ENCODE peak calls at places on chromosomes 12 and 14, in four cellular contexts. K is H1, H is GM12878, I is K562. S is an unnamed sample. For H3K27me3, the result is how much of the 10 kb centered on the place peaks cover.

GRCh38 chr12:105420659-105421240 is 90.3 kb downstream of the C12orf75 start:
- DNase-seq in I (peak), H (peak), K (peak), S (peak)

GRCh38 chr12:124588689-124589318 is 21.4 kb upstream of the NCOR2 start:
- DNase-seq in H (no peak), I (no peak), K (no peak), S (peak)

GRCh38 chr14:31854508-31855075 is 222.5 kb upstream of the ARHGAP5 start:
- DNase-seq in H (no peak), K (no peak), I (no peak), S (no peak)

GRCh38 chr12:92144631-92145480 is 790 bp downstream of the BTG1 start:
- DNase-seq in I (peak), K (peak), H (no peak), S (peak)

GRCh38 chr12:28966049-28966778 is 182.9 kb upstream of the FAR2 start:
- DNase-seq in I (no peak), K (no peak), H (no peak), S (peak)

GRCh38 chr12:50597200-50598195 is 92.7 kb downstream of the DIP2B start:
- DNase-seq in K (no peak), I (peak), H (peak), S (peak)

GRCh38 chr14:79334272-79334671 is 877.0 kb downstream of the DIO2 start:
- DNase-seq in I (no peak), H (no peak), K (no peak), S (no peak)

GRCh38 chr14:102930138-102930752 is 7.8 kb downstream of the AMN start:
- DNase-seq in I (no peak), H (no peak), K (peak), S (no peak)

GRCh38 chr14:102590667-102591099 is 1.8 kb upstream of the RCOR1 start:
- DNase-seq in K (peak), H (no peak), I (peak), S (peak)

GRCh38 chr14:90828642-90829487 is 12.6 kb upstream of the TTC7B start:
- DNase-seq in H (no peak), K (no peak), I (no peak), S (no peak)

GRCh38 chr14:52949711-52950409 is 990 bp downstream of the FERMT2 start:
- DNase-seq in K (no peak), I (no peak), H (no peak), S (peak)

GRCh38 chr14:52948836-52949235 is 2.0 kb downstream of the FERMT2 start:
- DNase-seq in K (no peak), I (no peak), H (no peak), S (no peak)

GRCh38 chr14:52950410-52950897 is 396 bp downstream of the FERMT2 start:
- DNase-seq in K (peak), H (no peak), I (peak), S (peak)

GRCh38 chr14:52949249-52949648 is 1.6 kb downstream of the FERMT2 start:
- DNase-seq in I (no peak), K (no peak), H (no peak), S (no peak)

DNA sequence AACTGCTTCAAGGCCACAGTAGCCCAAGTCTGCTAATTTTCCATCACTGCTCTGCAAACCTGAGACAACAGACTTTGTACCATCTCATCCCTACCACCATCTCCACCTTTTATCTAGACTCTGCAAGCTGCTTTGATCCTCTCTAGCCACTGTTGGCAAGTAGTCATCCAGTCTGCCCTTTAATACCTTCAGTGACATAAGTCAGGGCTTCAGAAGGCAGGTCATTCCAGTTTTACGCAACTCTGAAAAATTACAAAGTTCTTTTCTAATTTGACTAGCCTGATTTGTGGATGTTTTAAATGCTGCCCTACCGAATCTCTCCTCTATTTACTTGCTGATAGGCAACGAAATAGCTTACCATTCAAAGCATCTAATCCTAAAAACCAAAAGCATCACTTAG is 2.8 kb downstream of the FERMT2 start:
- DNase-seq in I (no peak), H (no peak), K (no peak), S (no peak)
- H3K27me3 ChIP-seq in I (under half), H (under half), K (under half), S (under half)

GRCh38 chr12:107033758-107034739 is 47.1 kb upstream of the MTERF2 start:
- DNase-seq in H (no peak), K (no peak), I (no peak), S (no peak)

GRCh38 chr12:107032266-107032665 is 45.3 kb upstream of the MTERF2 start:
- DNase-seq in I (peak), H (no peak), K (no peak), S (no peak)

DNA sequence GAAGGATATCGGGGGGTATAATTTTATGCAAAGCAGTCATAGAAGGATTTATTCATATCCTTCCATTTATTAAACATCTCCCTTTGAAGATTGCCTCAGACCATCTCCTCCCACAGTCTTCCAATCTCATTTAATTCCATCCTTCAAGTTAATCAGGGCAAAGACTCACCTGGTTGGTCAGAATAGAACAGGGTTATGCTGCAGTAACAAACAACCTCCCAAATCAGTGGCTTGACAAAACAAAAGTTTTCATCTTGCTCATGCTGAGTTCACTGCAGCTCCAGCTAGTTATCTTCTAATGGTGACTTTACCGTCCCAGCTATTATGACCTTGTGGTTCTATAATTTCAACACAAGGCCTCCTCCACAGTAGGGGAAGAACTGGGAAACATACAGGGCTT is 48.8 kb upstream of the MTERF2 start:
- DNase-seq in I (no peak), H (no peak), K (no peak), S (no peak)
- TF ChIP-seq CHD1 in I (no peak), H (no peak), K (no peak), S (no peak)

GRCh38 chr14:98243332-98243731 is 1028.7 kb downstream of the BCL11B start:
- DNase-seq in K (no peak), H (no peak), I (no peak), S (no peak)

GRCh38 chr14:98242903-98243302 is 1029.1 kb downstream of the BCL11B start:
- DNase-seq in I (no peak), H (no peak), K (no peak), S (no peak)

GRCh38 chr14:98237939-98238338 is 1034.1 kb downstream of the BCL11B start:
- DNase-seq in H (no peak), I (no peak), K (no peak), S (no peak)

GRCh38 chr14:98244162-98244948 is 1027.6 kb downstream of the BCL11B start:
- DNase-seq in I (no peak), K (no peak), H (no peak), S (no peak)

DNA sequence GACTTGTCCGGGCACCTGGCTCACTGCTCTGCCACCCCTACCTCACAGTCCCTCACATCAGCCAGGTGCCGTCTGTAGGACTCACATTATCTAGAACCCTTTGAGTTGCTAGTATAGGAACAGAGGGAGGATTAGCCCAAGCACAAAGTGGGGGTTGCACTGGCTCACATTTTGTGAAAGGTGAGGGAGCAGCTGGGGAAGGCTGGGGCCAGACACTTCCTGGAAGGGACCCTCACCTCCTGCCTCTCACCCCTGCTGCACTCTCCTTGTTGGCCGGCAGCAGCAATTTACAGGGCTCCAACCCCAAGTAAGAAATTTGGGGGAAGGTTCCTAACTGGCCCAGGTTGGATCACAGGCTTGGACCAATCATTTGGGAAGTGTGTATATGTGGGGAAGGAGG is 1031.6 kb downstream of the BCL11B start:
- DNase-seq in H (no peak), I (no peak), K (no peak), S (no peak)
- H3K27me3 ChIP-seq in H (under half), I (under half), K (under half), S (under half)

DNA sequence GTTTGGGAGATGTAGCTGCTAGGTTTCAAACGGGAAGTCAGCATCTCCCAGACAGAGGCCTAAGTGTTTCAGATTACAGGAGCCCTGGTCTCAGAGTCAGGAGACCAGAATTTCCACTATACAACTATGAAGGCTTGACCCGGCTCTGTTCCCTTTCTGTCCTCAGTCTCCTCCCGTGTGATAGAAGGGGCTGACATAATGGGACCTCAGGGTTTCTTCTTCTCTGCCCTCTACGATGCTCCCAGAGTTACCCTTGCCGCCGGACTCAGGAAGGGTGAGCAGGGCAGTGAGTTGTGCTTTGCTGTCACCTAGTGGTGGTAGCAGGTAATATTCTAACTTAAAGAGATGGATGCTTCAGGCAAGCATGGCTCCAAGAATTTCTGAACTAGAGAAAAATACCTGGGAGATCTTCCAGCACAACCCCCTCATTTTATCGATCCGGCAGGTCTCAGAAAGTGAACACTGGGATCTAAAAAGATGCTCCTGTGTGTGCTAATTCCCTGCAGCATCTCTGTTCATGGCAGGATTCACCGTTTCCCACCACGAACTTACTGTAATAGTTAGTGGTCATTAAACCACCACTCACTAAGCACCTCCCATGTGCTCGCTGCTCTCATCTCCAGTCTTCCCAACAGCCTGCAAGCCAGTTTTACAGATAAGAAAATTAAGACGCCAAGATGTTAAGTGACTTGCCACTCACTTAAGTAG is 84.4 kb downstream of the VWF start:
- DNase-seq in H (no peak), K (peak), I (peak), S (peak)
- TF ChIP-seq CHD1 in H (no peak), K (no peak), I (no peak), S (no peak)

DNA sequence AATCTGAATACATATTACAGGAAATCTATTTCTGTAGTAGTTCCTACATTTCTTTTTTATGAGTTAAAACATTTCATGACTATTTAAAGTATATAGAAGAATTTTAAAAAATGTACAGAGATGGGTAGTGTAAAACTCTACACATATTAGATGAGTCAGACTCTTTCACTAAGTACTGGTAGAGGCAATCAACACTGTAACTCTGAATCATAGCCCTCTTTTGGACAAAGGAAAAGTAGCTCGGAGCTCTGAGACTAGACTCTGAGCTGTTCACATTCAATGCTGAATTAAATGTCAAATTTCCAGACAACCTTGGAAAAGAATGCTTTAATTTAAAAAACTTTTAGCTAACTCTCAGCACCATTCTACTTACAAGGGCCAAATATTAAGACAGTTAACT is 3.4 kb downstream of the PTCSC3 start:
- DNase-seq in K (no peak), I (no peak), H (no peak), S (no peak)
- H3K27me3 ChIP-seq in K (under half), I (under half), H (under half), S (under half)

DNA sequence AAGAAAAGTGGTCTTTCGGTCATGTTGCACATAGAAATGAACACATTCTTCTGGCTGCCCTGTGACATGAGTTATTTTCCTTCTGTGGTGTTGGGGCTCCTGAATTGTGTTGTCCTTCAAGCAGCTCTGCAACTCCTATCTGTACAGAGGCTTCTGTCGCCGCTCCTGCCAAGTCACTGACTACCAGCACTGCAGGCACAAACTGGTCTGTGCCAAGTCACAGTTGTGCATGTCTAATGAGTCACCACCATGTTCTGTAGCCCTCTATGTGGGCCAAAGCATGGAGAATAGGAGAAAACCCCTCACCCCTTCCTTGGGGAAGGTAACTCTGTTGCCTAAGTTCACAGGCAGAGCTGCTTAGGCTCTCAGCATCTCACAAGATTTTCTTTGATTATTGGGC is 283.3 kb downstream of the RPL10L start:
- DNase-seq in K (no peak), I (no peak), H (no peak), S (no peak)
- TF ChIP-seq CHD1 in K (no peak), I (no peak), H (no peak), S (no peak)

GRCh38 chr14:104574536-104574935 is 5.0 kb upstream of the C14orf180 start:
- DNase-seq in K (no peak), H (no peak), I (no peak), S (no peak)

GRCh38 chr14:104572668-104573067 is 6.9 kb upstream of the C14orf180 start:
- DNase-seq in H (no peak), K (no peak), I (no peak), S (no peak)

GRCh38 chr14:104574978-104575377 is 4.6 kb upstream of the C14orf180 start:
- DNase-seq in K (no peak), H (no peak), I (no peak), S (no peak)

GRCh38 chr14:104572024-104572623 is 7.4 kb upstream of the C14orf180 start:
- DNase-seq in I (no peak), H (no peak), K (no peak), S (no peak)

DNA sequence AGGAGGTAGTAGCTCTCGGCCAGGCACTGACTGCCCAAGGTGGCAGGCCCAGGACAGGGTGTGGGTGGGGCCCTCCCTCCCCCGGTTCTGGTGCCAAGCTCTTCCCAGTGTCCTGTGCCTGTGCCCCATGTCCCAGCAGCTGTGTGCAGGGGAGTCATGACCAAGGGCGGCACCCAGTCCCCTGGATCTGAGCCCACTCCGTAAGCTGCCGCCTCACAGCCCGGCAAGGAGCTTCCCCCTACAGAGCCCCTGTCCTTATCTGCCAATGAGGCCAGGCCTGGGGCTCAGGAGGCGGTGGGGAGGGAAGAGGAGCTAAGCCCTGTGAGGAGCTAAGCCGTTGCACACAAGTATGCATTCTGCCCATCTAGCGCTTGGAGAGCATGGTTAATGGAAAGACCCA is 5.6 kb upstream of the C14orf180 start:
- DNase-seq in I (no peak), H (no peak), K (no peak), S (no peak)
- H3K27me3 ChIP-seq in I (under half), H (under half), K (under half), S (under half)

S was measured in IMR-90.